ENCODE peak calls at places on chromosomes 4 and X, in eight cellular contexts. I is adrenal gland, H is colonic mucosa, K is heart left ventricle, Q is H9, D is hepatocyte, Z is neural progenitor cell, S is pancreas. P is an unnamed sample.

GRCh38 chr4:108483077-108483476 is 137.3 kb upstream of the RPL34 start:
- DNase-seq in K (no peak), Q (no peak), I (no peak), S (no peak), Z (no peak), D (no peak), H (no peak), P (no peak)

GRCh38 chr4:28883211-28883610 is 1837.0 kb upstream of the PCDH7 start:
- DNase-seq in D (no peak), S (no peak), Q (no peak), K (no peak), H (no peak), I (no peak), Z (no peak), P (no peak)

GRCh38 chr4:107519057-107519456 is 201.0 kb downstream of the PAPSS1 start:
- DNase-seq in Z (peak; percentile 47), S (no peak), Q (no peak), H (peak; percentile 19), K (no peak), D (peak; percentile 60), I (no peak), P (no peak)

GRCh38 chr4:88623097-88623496 is 30.8 kb downstream of the HERC3 start:
- DNase-seq in Z (no peak), H (no peak), Q (no peak), D (peak; percentile 19), S (no peak), K (no peak), I (peak; percentile 73), P (no peak)

GRCh38 chr4:124851741-124852140 is 139.2 kb upstream of the ANKRD50 start:
- DNase-seq in K (no peak), Q (no peak), H (no peak), D (no peak), Z (no peak), I (no peak), S (no peak), P (no peak)

GRCh38 chrX:9378980-9379696 is 85.7 kb upstream of the TBL1X start:
- DNase-seq in H (peak; percentile 27), D (no peak), I (no peak), S (no peak), K (no peak), Z (no peak), Q (no peak), P (no peak)

GRCh38 chr4:89403826-89404225 is 96.2 kb upstream of the GPRIN3 start:
- DNase-seq in S (no peak), Z (no peak), I (no peak), K (no peak), H (no peak), Q (no peak), D (no peak), P (no peak)

GRCh38 chr4:67892253-67892652 is 8.5 kb upstream of the TMPRSS11D start:
- DNase-seq in I (no peak), D (no peak), Q (no peak), H (no peak), Z (no peak), K (no peak), S (no peak), P (no peak)

GRCh38 chr4:187193141-187193540 is 469.5 kb upstream of the FAT1 start:
- DNase-seq in S (no peak), Q (no peak), H (no peak), D (peak; percentile 45), K (no peak), Z (no peak), I (no peak), P (no peak)

GRCh38 chr4:54384563-54384962 is 155.5 kb downstream of the PDGFRA start:
- DNase-seq in Q (no peak), S (no peak), H (peak; percentile 38), I (peak; percentile 77), K (no peak), D (peak; percentile 34), Z (peak; percentile 38), P (no peak)

GRCh38 chr4:187444061-187444460 is 551.5 kb upstream of the ZFP42 start:
- DNase-seq in Z (no peak), I (no peak), H (no peak), S (no peak), Q (no peak), D (no peak), K (no peak), P (no peak)

GRCh38 chrX:19705196-19705769 is 182.1 kb downstream of the SH3KBP1 start:
- DNase-seq in H (no peak), K (no peak), I (no peak), S (no peak), Z (no peak), D (no peak), Q (no peak), P (no peak)

GRCh38 chr4:112144546-112145325 is 518 bp upstream of the FAM241A start:
- DNase-seq in D (no peak), S (no peak), H (no peak), Q (no peak), Z (no peak), K (peak; percentile 32), I (peak; percentile 53), P (peak; percentile 46)

DNA sequence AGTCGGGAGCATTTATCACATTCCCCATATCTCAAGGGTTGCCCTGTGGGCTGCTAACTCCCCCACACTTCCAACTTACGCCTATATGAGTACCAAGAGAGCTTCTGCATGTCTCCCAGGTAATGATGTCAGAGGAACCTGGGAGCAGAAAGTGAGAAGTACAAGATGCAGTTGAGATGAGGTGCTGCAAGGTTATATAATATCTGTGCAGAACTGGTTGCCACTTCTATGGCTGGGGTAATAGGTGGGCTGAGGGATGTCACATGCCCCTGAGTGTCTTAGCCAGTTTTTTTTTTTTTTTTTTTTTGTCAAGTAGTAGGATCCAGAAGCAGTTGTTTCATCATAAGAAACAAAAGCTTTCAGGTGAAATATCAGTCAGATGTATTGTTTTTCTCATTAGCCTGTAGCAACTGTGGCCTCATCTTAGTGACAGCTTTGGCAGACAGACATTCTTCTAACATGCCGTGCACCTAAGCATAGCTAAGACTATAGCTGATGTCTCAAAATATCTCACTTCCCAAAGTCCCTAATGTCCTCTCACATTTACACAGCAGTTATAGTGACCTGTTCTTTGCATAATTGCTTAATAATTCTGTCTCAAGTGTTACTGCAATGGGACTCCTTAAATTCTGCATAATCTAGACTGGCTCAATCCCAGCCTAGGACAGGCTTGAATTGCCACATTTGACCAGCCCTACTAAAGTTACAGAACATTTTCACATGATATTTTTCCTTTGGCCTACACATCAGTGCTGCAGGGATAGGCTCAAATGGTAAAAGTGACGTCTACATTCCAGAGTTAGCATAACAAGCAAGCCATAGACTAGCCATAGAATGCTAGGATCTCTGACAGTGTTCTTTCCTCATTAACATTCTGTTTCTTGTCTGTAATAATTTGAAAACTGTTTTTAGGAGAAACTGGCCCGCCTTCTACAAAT is 17.9 kb upstream of the MAOB start:
- DNase-seq in I (no peak), Q (no peak), D (no peak), Z (no peak), K (no peak), H (no peak), S (no peak), P (no peak)
- TF ChIP-seq CTCF in I (no peak), Q (no peak), D (no peak), Z (no peak), K (no peak), H (no peak), S (no peak), P (no peak)

GRCh38 chr4:336099-336892 is 1.3 kb upstream of the ZNF141 start:
- DNase-seq in I (peak; percentile 65), S (peak; percentile 17), Q (peak; percentile 29), Z (peak; percentile 21), K (peak; percentile 61), H (peak; percentile 31), D (peak; percentile 38), P (peak; percentile 52)
- H3K27ac ChIP-seq in I (peak overlapping the region; percentile 91), S (peak overlapping the region; percentile 93), Q (no peak overlapping the region), Z (no peak overlapping the region), K (peak overlapping the region; percentile 96), H (peak overlapping the region; percentile 84), D (peak overlapping the region; percentile 95), P (peak overlapping the region; percentile 94)

DNA sequence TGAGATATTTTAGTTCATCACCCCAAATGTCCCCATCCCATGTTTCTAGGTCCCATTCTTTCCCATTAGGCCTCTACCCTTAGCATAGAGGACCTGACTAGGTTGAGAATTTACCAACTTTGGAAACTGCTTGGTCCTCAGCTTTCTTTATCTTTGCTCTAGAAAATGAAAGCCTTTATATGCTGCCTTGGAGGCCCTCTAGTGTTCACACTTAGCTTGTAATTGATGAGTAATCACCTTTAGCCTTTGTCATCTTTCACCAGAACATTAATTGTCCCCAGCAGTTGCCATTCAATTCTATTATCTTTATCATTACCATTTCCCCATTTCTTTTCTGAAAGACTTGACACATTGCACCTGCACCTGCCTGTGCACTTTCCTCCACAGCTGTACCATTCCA is 589.2 kb upstream of the NR3C2 start:
- DNase-seq in S (no peak), H (peak; percentile 33), Z (peak; percentile 29), K (no peak), Q (no peak), I (no peak), D (peak; percentile 52), P (no peak)
- TF ChIP-seq CTCF in S (no peak), H (peak; percentile 32), Z (peak; percentile 50), K (peak; percentile 53), Q (peak; percentile 68), I (peak; percentile 40), D (peak; percentile 51), P (peak; percentile 18)

DNA sequence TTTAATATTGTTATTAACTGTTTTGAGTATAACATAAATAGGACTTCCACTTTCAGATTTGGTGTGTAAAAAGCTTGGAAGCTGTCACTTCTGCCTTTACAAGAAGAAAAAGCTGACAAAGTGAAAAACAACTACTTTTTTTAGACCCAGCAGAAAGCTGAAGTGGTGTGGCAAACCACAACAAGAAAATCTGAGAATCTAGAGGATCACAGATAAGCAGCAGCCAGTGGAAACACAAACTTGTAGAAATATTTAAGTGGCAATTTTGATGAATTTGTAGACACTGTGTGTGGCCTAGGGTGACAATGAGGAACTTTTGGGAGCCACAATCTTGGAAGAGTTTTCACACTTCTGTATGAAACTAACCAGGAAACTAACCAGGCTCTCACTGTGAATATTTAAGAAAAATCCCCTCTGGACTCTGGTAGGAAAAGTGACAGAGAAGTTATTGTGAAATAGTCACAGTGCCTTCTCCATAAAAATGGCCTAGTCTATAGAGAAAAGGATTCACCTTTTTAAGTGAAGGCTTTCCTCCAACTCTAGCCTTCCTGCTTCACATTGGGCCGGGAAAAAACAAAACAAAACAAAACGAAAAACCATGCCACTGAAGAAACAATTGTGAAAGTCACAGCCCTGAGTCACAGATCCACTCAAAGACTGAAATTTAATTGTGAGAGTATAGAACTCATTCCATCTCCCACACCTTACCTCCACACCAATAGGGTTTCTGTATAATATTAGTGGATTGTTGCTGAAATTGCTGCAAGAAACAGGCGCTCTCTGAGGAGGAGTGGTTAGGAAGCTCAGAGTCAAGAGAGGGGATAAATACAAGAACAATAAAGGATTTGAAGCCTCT is 26.7 kb upstream of the GUCY1A1 start:
- DNase-seq in Z (no peak), S (no peak), I (no peak), Q (no peak), K (no peak), H (no peak), D (no peak), P (no peak)
- H3K27ac ChIP-seq in Z (no peak overlapping the region), S (no peak overlapping the region), I (no peak overlapping the region), Q (no peak overlapping the region), K (no peak overlapping the region), H (no peak overlapping the region), D (no peak overlapping the region), P (no peak overlapping the region)

GRCh38 chrX:95346854-95347253 is 1337.8 kb upstream of the DIAPH2 start:
- DNase-seq in Z (no peak), I (no peak), H (no peak), D (no peak), K (no peak), Q (no peak), S (no peak), P (no peak)
- TF ChIP-seq CTCF in Z (peak; percentile 59), I (peak; percentile 22), H (no peak), D (peak; percentile 68), K (peak; percentile 13), Q (peak; percentile 68), S (no peak), P (no peak)